ENCODE peak calls at places on chromosome 13, in seven cellular contexts. M is foreskin keratinocyte; T is activated CD8-positive, alpha-beta T cell treated with anti-CD3 and anti-CD28 coated beads for 36 hours; Z is thoracic aorta; R is AG09309; X is PC-3; O is A673. D is an unnamed sample.

GRCh38 chr13:35785563-35786327 is 309.3 kb upstream of the MAB21L1 start:
- DNase-seq in X (no peak), R (no peak), Z (no peak), T (no peak), O (no peak), M (no peak), D (no peak)

GRCh38 chr13:34779171-34779570 is 162.9 kb upstream of the NBEA start:
- DNase-seq in O (peak; percentile 25), M (no peak), Z (no peak), T (no peak), X (no peak), R (no peak), D (peak; percentile 8)

GRCh38 chr13:78197231-78197630 is 278.6 kb upstream of the EDNRB start:
- DNase-seq in Z (no peak), R (no peak), X (peak; percentile 33), M (peak; percentile 4), O (no peak), T (no peak), D (no peak)

GRCh38 chr13:52845334-52845761 is 3.1 kb downstream of the PCDH8 start:
- DNase-seq in R (no peak), T (no peak), M (no peak), O (peak; percentile 51), Z (no peak), X (no peak), D (no peak)

GRCh38 chr13:51785592-51786424 is 18.2 kb downstream of the DHRS12 start:
- DNase-seq in Z (no peak), X (no peak), O (peak; percentile 96), M (no peak), T (no peak), R (no peak), D (no peak)

GRCh38 chr13:52929826-52930225 is 81.4 kb upstream of the PCDH8 start:
- DNase-seq in O (no peak), Z (no peak), R (no peak), M (no peak), X (no peak), T (no peak), D (no peak)

GRCh38 chr13:45092668-45093067 is 27.6 kb upstream of the GTF2F2 start:
- DNase-seq in X (peak; percentile 60), T (no peak), R (no peak), Z (no peak), O (no peak), M (no peak), D (peak; percentile 28)

GRCh38 chr13:27911499-27911898 is 8.3 kb upstream of the PDX1 start:
- DNase-seq in O (no peak), X (no peak), M (no peak), R (no peak), T (no peak), Z (no peak), D (no peak)

GRCh38 chr13:107480130-107480529 is 735.2 kb downstream of the LIG4 start:
- DNase-seq in Z (no peak), R (no peak), M (no peak), O (no peak), X (no peak), T (no peak), D (no peak)

GRCh38 chr13:46684287-46685001 is 112.5 kb downstream of the ESD start:
- DNase-seq in O (no peak), Z (no peak), R (no peak), M (no peak), T (no peak), X (no peak), D (no peak)

GRCh38 chr13:106610511-106610910 is 42.6 kb upstream of the ARGLU1 start:
- DNase-seq in T (no peak), M (peak; percentile 89), Z (no peak), O (no peak), R (no peak), X (peak; percentile 56), D (peak; percentile 20)

GRCh38 chr13:24632382-24633121 is 47.7 kb upstream of the ATP12A start:
- DNase-seq in M (no peak), Z (no peak), X (peak; percentile 19), R (no peak), O (no peak), T (no peak), D (peak; percentile 38)

GRCh38 chr13:73069206-73069815 is 10.5 kb downstream of the KLF5 start:
- DNase-seq in X (peak; percentile 51), O (no peak), T (no peak), R (peak; percentile 21), M (no peak), Z (no peak), D (no peak)

GRCh38 chr13:90222758-90223157 is 1124.7 kb upstream of the MIR17HG start:
- DNase-seq in Z (no peak), R (no peak), O (no peak), M (no peak), T (no peak), X (no peak), D (no peak)

GRCh38 chr13:100106005-100106404 is 17.1 kb downstream of the PCCA start:
- DNase-seq in M (no peak), X (no peak), T (no peak), Z (no peak), O (no peak), R (peak; percentile 21), D (no peak)

GRCh38 chr13:78606471-78607408 is 3.4 kb upstream of the POU4F1 start:
- DNase-seq in T (no peak), M (no peak), O (no peak), X (no peak), Z (no peak), R (no peak), D (no peak)

GRCh38 chr13:22103628-22104027 is 432.8 kb downstream of the FGF9 start:
- DNase-seq in O (no peak), R (no peak), T (no peak), X (no peak), Z (no peak), M (no peak), D (no peak)

GRCh38 chr13:75723927-75724326 is 87.8 kb downstream of the LMO7 start:
- DNase-seq in M (no peak), T (no peak), O (no peak), X (no peak), R (no peak), Z (no peak), D (no peak)

GRCh38 chr13:110628952-110629701 is 13.8 kb downstream of the NAXD start:
- DNase-seq in R (no peak), X (no peak), M (no peak), O (no peak), T (no peak), Z (no peak), D (no peak)

GRCh38 chr13:44974056-44974798 is 15.0 kb downstream of the NUFIP1 start:
- DNase-seq in O (no peak), M (no peak), X (no peak), R (no peak), Z (peak; percentile 16), T (no peak), D (peak; percentile 11)

GRCh38 chr13:49502954-49503353 is 7.2 kb downstream of the PHF11 start:
- DNase-seq in T (no peak), X (no peak), Z (no peak), O (no peak), R (no peak), M (no peak), D (no peak)

DNA sequence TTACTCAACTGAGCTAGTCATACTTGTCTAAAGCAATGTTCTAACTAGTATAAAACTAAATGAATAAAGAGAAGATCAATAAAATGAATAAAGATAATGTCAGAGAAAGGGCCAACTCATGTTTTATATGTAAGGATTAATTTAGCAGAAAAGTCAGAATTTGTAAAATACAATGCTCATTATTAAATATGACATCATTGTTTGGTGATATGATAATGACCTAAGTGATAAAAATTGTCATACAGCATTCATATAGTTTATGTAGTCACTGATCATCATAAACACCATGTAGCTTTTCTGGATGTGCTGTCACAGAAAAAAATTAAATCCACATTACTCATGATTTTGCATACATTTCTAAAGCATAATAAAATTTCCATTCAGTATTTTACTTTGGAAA is 3.1 kb upstream of the ATXN8OS start:
- DNase-seq in Z (no peak), O (no peak), R (no peak), M (no peak), T (no peak), X (no peak), D (no peak)
- TF ChIP-seq CTCF in Z (no peak), O (no peak), R (no peak), M (no peak), T (no peak), X (no peak), D (no peak)

DNA sequence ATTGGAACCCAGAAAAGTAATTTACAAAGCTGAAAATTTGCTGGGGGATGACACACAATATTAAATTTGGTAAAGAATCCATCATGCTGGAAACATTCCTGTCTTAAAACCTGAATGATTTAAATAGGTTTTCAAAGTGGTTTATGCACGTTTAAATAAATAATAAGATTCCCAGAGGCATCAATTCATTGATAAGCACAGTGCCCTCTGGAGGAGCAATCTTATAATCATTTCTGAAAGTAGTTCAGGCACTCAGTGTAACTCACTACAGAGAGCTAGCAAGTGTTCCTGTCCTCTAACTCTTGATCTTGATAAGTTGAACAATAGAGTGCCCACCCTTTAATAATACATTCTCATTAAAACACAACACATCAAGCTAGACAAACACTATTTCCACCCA is 43.5 kb upstream of the SHISA2 start:
- DNase-seq in T (no peak), O (no peak), M (no peak), Z (no peak), R (no peak), X (no peak), D (no peak)
- TF ChIP-seq CTCF in T (no peak), O (no peak), M (no peak), Z (no peak), R (no peak), X (no peak), D (no peak)

GRCh38 chr13:113058988-113059850 is 46.4 kb upstream of the F7 start:
- DNase-seq in R (no peak), T (no peak), M (no peak), X (no peak), O (no peak), Z (no peak), D (no peak)

GRCh38 chr13:113061796-113062425 is 43.7 kb upstream of the F7 start:
- DNase-seq in R (no peak), X (no peak), M (no peak), Z (no peak), O (no peak), T (no peak), D (no peak)

GRCh38 chr13:113061271-113061625 is 44.3 kb upstream of the F7 start:
- DNase-seq in M (no peak), X (no peak), T (no peak), O (no peak), R (no peak), Z (no peak), D (no peak)

GRCh38 chr13:113059891-113060290 is 45.7 kb upstream of the F7 start:
- DNase-seq in R (no peak), X (no peak), M (no peak), T (no peak), Z (no peak), O (no peak), D (no peak)

GRCh38 chr13:113060557-113061270 is 44.9 kb upstream of the F7 start:
- DNase-seq in T (no peak), Z (no peak), X (no peak), O (no peak), R (no peak), M (no peak), D (no peak)
- TF ChIP-seq CTCF in T (no peak), Z (no peak), X (no peak), O (no peak), R (no peak), M (no peak), D (no peak)

DNA sequence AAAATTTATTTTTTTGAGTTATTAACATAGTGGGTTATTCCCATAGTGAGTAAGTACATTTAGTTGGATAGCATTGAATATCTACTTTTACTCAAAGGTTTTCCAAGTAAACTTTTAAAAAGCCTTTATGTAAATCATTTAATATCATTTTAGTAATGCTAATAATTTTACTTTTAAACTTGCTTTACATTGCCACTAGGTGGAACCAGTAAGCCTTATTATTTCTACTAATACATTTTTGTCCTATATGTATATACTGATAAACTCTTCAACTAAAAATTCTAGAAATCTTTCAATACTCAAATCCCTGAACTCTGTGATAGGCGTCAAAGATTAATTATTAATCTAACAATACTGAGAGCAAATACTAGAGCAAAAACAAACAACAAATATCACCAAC is 1709.2 kb upstream of the PCDH20 start:
- DNase-seq in R (no peak), M (no peak), O (peak; percentile 57), X (peak; percentile 36), T (no peak), Z (no peak), D (peak; percentile 36)
- TF ChIP-seq CTCF in R (peak; percentile 20), M (peak; percentile 62), O (peak; percentile 66), X (peak; percentile 57), T (peak; percentile 34), Z (no peak), D (peak; percentile 37)